ENCODE peak calls at places on chromosome 7, in four cellular contexts. One of them, this sample, is unnamed.

GRCh38 chr7:96224073-96224472 is 97.8 kb downstream of the SLC25A13 start:
- DNase-seq in ecto neural progenitor cell: no peak
- DNase-seq in activated effector memory CD4-positive, alpha-beta T cell treated with anti-CD3 and anti-CD28 coated beads, Interleukin-2, amount 50 U/mL, for 16 hours: no peak
- DNase-seq in cardiac muscle cell: no peak
- DNase-seq in this sample: no peak

GRCh38 chr7:157018997-157019591 is 8.6 kb upstream of the MNX1 start:
- DNase-seq in ecto neural progenitor cell: no peak
- DNase-seq in cardiac muscle cell: no peak
- DNase-seq in activated effector memory CD4-positive, alpha-beta T cell treated with anti-CD3 and anti-CD28 coated beads, Interleukin-2, amount 50 U/mL, for 16 hours: no peak
- DNase-seq in this sample: peak

GRCh38 chr7:159370-160270 is 32.8 kb upstream of the FAM20C start:
- DNase-seq in activated effector memory CD4-positive, alpha-beta T cell treated with anti-CD3 and anti-CD28 coated beads, Interleukin-2, amount 50 U/mL, for 16 hours: no peak
- DNase-seq in cardiac muscle cell: no peak
- DNase-seq in ecto neural progenitor cell: no peak
- DNase-seq in this sample: no peak

GRCh38 chr7:27784399-27785053 is 44.6 kb downstream of the TAX1BP1 start:
- DNase-seq in ecto neural progenitor cell: no peak
- DNase-seq in cardiac muscle cell: peak
- DNase-seq in activated effector memory CD4-positive, alpha-beta T cell treated with anti-CD3 and anti-CD28 coated beads, Interleukin-2, amount 50 U/mL, for 16 hours: no peak
- DNase-seq in this sample: no peak

GRCh38 chr7:21617916-21618390 is 75.1 kb downstream of the DNAH11 start:
- DNase-seq in cardiac muscle cell: no peak
- DNase-seq in activated effector memory CD4-positive, alpha-beta T cell treated with anti-CD3 and anti-CD28 coated beads, Interleukin-2, amount 50 U/mL, for 16 hours: no peak
- DNase-seq in ecto neural progenitor cell: no peak
- DNase-seq in this sample: no peak

GRCh38 chr7:131051304-131051703 is 276.4 kb upstream of the MKLN1 start:
- DNase-seq in ecto neural progenitor cell: no peak
- DNase-seq in cardiac muscle cell: no peak
- DNase-seq in activated effector memory CD4-positive, alpha-beta T cell treated with anti-CD3 and anti-CD28 coated beads, Interleukin-2, amount 50 U/mL, for 16 hours: no peak
- DNase-seq in this sample: no peak

GRCh38 chr7:74625446-74625845 is 32.1 kb upstream of the GTF2I start:
- DNase-seq in ecto neural progenitor cell: no peak
- DNase-seq in cardiac muscle cell: no peak
- DNase-seq in activated effector memory CD4-positive, alpha-beta T cell treated with anti-CD3 and anti-CD28 coated beads, Interleukin-2, amount 50 U/mL, for 16 hours: no peak
- DNase-seq in this sample: no peak

GRCh38 chr7:76129836-76130235 is 71.9 kb upstream of the SRRM3 start:
- DNase-seq in cardiac muscle cell: no peak
- DNase-seq in ecto neural progenitor cell: no peak
- DNase-seq in activated effector memory CD4-positive, alpha-beta T cell treated with anti-CD3 and anti-CD28 coated beads, Interleukin-2, amount 50 U/mL, for 16 hours: no peak
- DNase-seq in this sample: no peak

GRCh38 chr7:84085147-84085546 is 109.4 kb downstream of the SEMA3A start:
- DNase-seq in cardiac muscle cell: no peak
- DNase-seq in ecto neural progenitor cell: no peak
- DNase-seq in activated effector memory CD4-positive, alpha-beta T cell treated with anti-CD3 and anti-CD28 coated beads, Interleukin-2, amount 50 U/mL, for 16 hours: no peak
- DNase-seq in this sample: no peak

GRCh38 chr7:13197501-13197900 is 510.1 kb downstream of the ARL4A start:
- DNase-seq in activated effector memory CD4-positive, alpha-beta T cell treated with anti-CD3 and anti-CD28 coated beads, Interleukin-2, amount 50 U/mL, for 16 hours: no peak
- DNase-seq in ecto neural progenitor cell: no peak
- DNase-seq in cardiac muscle cell: no peak
- DNase-seq in this sample: no peak

GRCh38 chr7:155382802-155383171 is 75.1 kb upstream of the EN2 start:
- DNase-seq in activated effector memory CD4-positive, alpha-beta T cell treated with anti-CD3 and anti-CD28 coated beads, Interleukin-2, amount 50 U/mL, for 16 hours: no peak
- DNase-seq in ecto neural progenitor cell: no peak
- DNase-seq in cardiac muscle cell: no peak
- DNase-seq in this sample: no peak

GRCh38 chr7:128404826-128405344 is 4.9 kb downstream of the IMPDH1 start:
- DNase-seq in ecto neural progenitor cell: no peak
- DNase-seq in cardiac muscle cell: no peak
- DNase-seq in activated effector memory CD4-positive, alpha-beta T cell treated with anti-CD3 and anti-CD28 coated beads, Interleukin-2, amount 50 U/mL, for 16 hours: no peak
- DNase-seq in this sample: no peak